ENCODE peak calls at places on chromosomes 16 and 17, in eight cellular contexts. One of them, this sample, is unnamed.

GRCh38 chr17:68096111-68096510 is 60.6 kb downstream of the KPNA2 start:
- DNase-seq in ovary: no peak
- DNase-seq in stimulated activated CD4-positive, alpha-beta T cell treated with anti-CD3 and anti-CD28 coated beads, Interleukin-2, amount 100 ng/mL, for 48 hours: no peak
- DNase-seq in CD4-positive, CD25-positive, alpha-beta regulatory T cell: no peak
- DNase-seq in RPMI7951: no peak
- DNase-seq in islet precursor cell: no peak
- DNase-seq in sciatic nerve: no peak
- DNase-seq in NCI-H2107: no peak
- DNase-seq in this sample: no peak

GRCh38 chr17:38455288-38455915 is 27.1 kb downstream of the ARHGAP23 start:
- DNase-seq in ovary: no peak
- DNase-seq in stimulated activated CD4-positive, alpha-beta T cell treated with anti-CD3 and anti-CD28 coated beads, Interleukin-2, amount 100 ng/mL, for 48 hours: no peak
- DNase-seq in CD4-positive, CD25-positive, alpha-beta regulatory T cell: no peak
- DNase-seq in RPMI7951: no peak
- DNase-seq in islet precursor cell: peak; percentile 72
- DNase-seq in sciatic nerve: no peak
- DNase-seq in NCI-H2107: no peak
- DNase-seq in this sample: no peak

GRCh38 chr16:69724414-69724873 is 1.9 kb downstream of the NQO1 start:
- DNase-seq in ovary: no peak
- DNase-seq in stimulated activated CD4-positive, alpha-beta T cell treated with anti-CD3 and anti-CD28 coated beads, Interleukin-2, amount 100 ng/mL, for 48 hours: no peak
- DNase-seq in CD4-positive, CD25-positive, alpha-beta regulatory T cell: no peak
- DNase-seq in RPMI7951: no peak
- DNase-seq in islet precursor cell: no peak
- DNase-seq in sciatic nerve: no peak
- DNase-seq in NCI-H2107: no peak
- DNase-seq in this sample: no peak

GRCh38 chr17:19979917-19980770 is 2.5 kb upstream of the AKAP10 start:
- DNase-seq in ovary: peak; percentile 74
- DNase-seq in stimulated activated CD4-positive, alpha-beta T cell treated with anti-CD3 and anti-CD28 coated beads, Interleukin-2, amount 100 ng/mL, for 48 hours: no peak
- DNase-seq in CD4-positive, CD25-positive, alpha-beta regulatory T cell: no peak
- DNase-seq in RPMI7951: no peak
- DNase-seq in islet precursor cell: peak; percentile 99
- DNase-seq in sciatic nerve: no peak
- DNase-seq in NCI-H2107: no peak
- DNase-seq in this sample: no peak

GRCh38 chr17:50130778-50131317 is 888 bp upstream of the SAMD14 start:
- DNase-seq in ovary: no peak
- DNase-seq in stimulated activated CD4-positive, alpha-beta T cell treated with anti-CD3 and anti-CD28 coated beads, Interleukin-2, amount 100 ng/mL, for 48 hours: no peak
- DNase-seq in CD4-positive, CD25-positive, alpha-beta regulatory T cell: no peak
- DNase-seq in RPMI7951: no peak
- DNase-seq in islet precursor cell: no peak
- DNase-seq in sciatic nerve: no peak
- DNase-seq in NCI-H2107: no peak
- DNase-seq in this sample: no peak

GRCh38 chr17:17156107-17156506 is 50.0 kb downstream of the PLD6 start:
- DNase-seq in ovary: no peak
- DNase-seq in stimulated activated CD4-positive, alpha-beta T cell treated with anti-CD3 and anti-CD28 coated beads, Interleukin-2, amount 100 ng/mL, for 48 hours: no peak
- DNase-seq in CD4-positive, CD25-positive, alpha-beta regulatory T cell: no peak
- DNase-seq in RPMI7951: peak; percentile 42
- DNase-seq in islet precursor cell: no peak
- DNase-seq in sciatic nerve: no peak
- DNase-seq in NCI-H2107: no peak
- DNase-seq in this sample: no peak

GRCh38 chr16:89395150-89396142 is 94.9 kb downstream of the ANKRD11 start:
- DNase-seq in ovary: peak; percentile 91
- DNase-seq in stimulated activated CD4-positive, alpha-beta T cell treated with anti-CD3 and anti-CD28 coated beads, Interleukin-2, amount 100 ng/mL, for 48 hours: no peak
- DNase-seq in CD4-positive, CD25-positive, alpha-beta regulatory T cell: no peak
- DNase-seq in RPMI7951: peak; percentile 97
- DNase-seq in islet precursor cell: no peak
- DNase-seq in sciatic nerve: peak; percentile 89
- DNase-seq in NCI-H2107: peak; percentile 27
- DNase-seq in this sample: no peak

GRCh38 chr16:64240586-64240985 is 881.3 kb downstream of the CDH11 start:
- DNase-seq in ovary: no peak
- DNase-seq in stimulated activated CD4-positive, alpha-beta T cell treated with anti-CD3 and anti-CD28 coated beads, Interleukin-2, amount 100 ng/mL, for 48 hours: no peak
- DNase-seq in CD4-positive, CD25-positive, alpha-beta regulatory T cell: no peak
- DNase-seq in RPMI7951: no peak
- DNase-seq in islet precursor cell: no peak
- DNase-seq in sciatic nerve: no peak
- DNase-seq in NCI-H2107: no peak
- DNase-seq in this sample: no peak

GRCh38 chr16:67428146-67428731 is 2.7 kb upstream of the HSD11B2 start:
- DNase-seq in ovary: peak; percentile 88
- DNase-seq in stimulated activated CD4-positive, alpha-beta T cell treated with anti-CD3 and anti-CD28 coated beads, Interleukin-2, amount 100 ng/mL, for 48 hours: peak; percentile 54
- DNase-seq in CD4-positive, CD25-positive, alpha-beta regulatory T cell: peak; percentile 19
- DNase-seq in RPMI7951: peak; percentile 52
- DNase-seq in islet precursor cell: peak; percentile 92
- DNase-seq in sciatic nerve: peak; percentile 83
- DNase-seq in NCI-H2107: peak; percentile 49
- DNase-seq in this sample: peak; percentile 46

GRCh38 chr17:52536466-52536865 is 378.0 kb upstream of the CA10 start:
- DNase-seq in ovary: no peak
- DNase-seq in stimulated activated CD4-positive, alpha-beta T cell treated with anti-CD3 and anti-CD28 coated beads, Interleukin-2, amount 100 ng/mL, for 48 hours: no peak
- DNase-seq in CD4-positive, CD25-positive, alpha-beta regulatory T cell: no peak
- DNase-seq in RPMI7951: no peak
- DNase-seq in islet precursor cell: peak; percentile 54
- DNase-seq in sciatic nerve: peak; percentile 60
- DNase-seq in NCI-H2107: no peak
- DNase-seq in this sample: no peak

GRCh38 chr16:58034128-58034685 is 8.7 kb downstream of the MMP15 start:
- DNase-seq in ovary: no peak
- DNase-seq in stimulated activated CD4-positive, alpha-beta T cell treated with anti-CD3 and anti-CD28 coated beads, Interleukin-2, amount 100 ng/mL, for 48 hours: no peak
- DNase-seq in CD4-positive, CD25-positive, alpha-beta regulatory T cell: no peak
- DNase-seq in RPMI7951: no peak
- DNase-seq in islet precursor cell: no peak
- DNase-seq in sciatic nerve: no peak
- DNase-seq in NCI-H2107: no peak
- DNase-seq in this sample: no peak

GRCh38 chr16:48918520-48919258 is 308.7 kb upstream of the N4BP1 start:
- DNase-seq in ovary: no peak
- DNase-seq in stimulated activated CD4-positive, alpha-beta T cell treated with anti-CD3 and anti-CD28 coated beads, Interleukin-2, amount 100 ng/mL, for 48 hours: no peak
- DNase-seq in CD4-positive, CD25-positive, alpha-beta regulatory T cell: no peak
- DNase-seq in RPMI7951: peak; percentile 45
- DNase-seq in islet precursor cell: peak; percentile 89
- DNase-seq in sciatic nerve: no peak
- DNase-seq in NCI-H2107: no peak
- DNase-seq in this sample: no peak

This sample was measured in T-helper 1 cell.